ENCODE peak calls at places on chromosomes 13 and 19, in nine cellular contexts. H is adrenal gland, N is prostate gland, R is uterus, L is stomach, X is transverse colon, Y is tibial nerve, E is right lobe of liver, Q is HCT116. W is an unnamed sample. For H3K4me1, the result is how much of the 10 kb centered on the place peaks cover.

GRCh38 chr19:56348289-56348877 is 33.7 kb upstream of the ZSCAN5A start:
- DNase-seq in H (no peak), N (no peak), R (no peak), L (no peak), X (no peak), Y (no peak), E (no peak), Q (peak), W (no peak)

GRCh38 chr19:13298565-13299481 is 148.6 kb downstream of the IER2 start:
- DNase-seq in H (no peak), N (no peak), R (no peak), L (no peak), X (no peak), Y (no peak), E (no peak), Q (no peak), W (no peak)

GRCh38 chr13:48000559-48001126 is 430 bp downstream of the SUCLA2 start:
- DNase-seq in H (peak), N (peak), R (no peak), L (peak), X (peak), Y (no peak), E (no peak), Q (no peak), W (peak)

GRCh38 chr13:79625517-79625916 is 144.6 kb downstream of the NDFIP2 start:
- DNase-seq in H (no peak), N (no peak), R (no peak), L (no peak), X (no peak), Y (no peak), E (no peak), Q (no peak), W (no peak)

GRCh38 chr19:43465468-43466120 is at the start of gene LYPD3:
- DNase-seq in H (peak), N (peak), R (peak), L (peak), X (peak), Y (no peak), E (no peak), Q (peak), W (peak)

GRCh38 chr13:79528356-79528755 is 47.4 kb downstream of the NDFIP2 start:
- DNase-seq in H (no peak), N (no peak), R (no peak), L (no peak), X (no peak), Y (no peak), E (no peak), Q (no peak), W (no peak)

GRCh38 chr13:47036291-47037008 is 139.6 kb upstream of the HTR2A start:
- DNase-seq in H (no peak), N (no peak), R (no peak), L (no peak), X (no peak), Y (no peak), E (no peak), Q (no peak), W (no peak)

GRCh38 chr13:32330438-32330837 is 15.1 kb downstream of the BRCA2 start:
- DNase-seq in H (no peak), N (no peak), R (no peak), L (no peak), X (no peak), Y (no peak), E (no peak), Q (no peak), W (no peak)

GRCh38 chr19:43438291-43439162 is 23.8 kb downstream of the TEX101 start:
- DNase-seq in H (peak), N (no peak), R (peak), L (peak), X (peak), Y (no peak), E (no peak), Q (no peak), W (no peak)

GRCh38 chr13:22194106-22194810 is 523.4 kb downstream of the FGF9 start:
- DNase-seq in H (peak), N (no peak), R (no peak), L (no peak), X (no peak), Y (no peak), E (no peak), Q (no peak), W (no peak)

GRCh38 chr13:63024458-63024857 is 1608.8 kb upstream of the PCDH20 start:
- DNase-seq in H (no peak), N (no peak), R (no peak), L (no peak), X (no peak), Y (no peak), E (no peak), Q (no peak), W (no peak)

GRCh38 chr19:48506138-48506733 is 5.4 kb downstream of the LMTK3 start:
- DNase-seq in H (peak), N (no peak), R (no peak), L (no peak), X (no peak), Y (no peak), E (no peak), Q (no peak), W (no peak)

GRCh38 chr13:43074824-43075510 is 51.6 kb downstream of the DNAJC15 start:
- DNase-seq in H (no peak), N (no peak), R (no peak), L (no peak), X (no peak), Y (no peak), E (no peak), Q (no peak), W (no peak)

GRCh38 chr19:12140545-12141404 is 625 bp upstream of the ZNF20 start:
- DNase-seq in H (peak), N (peak), R (peak), L (peak), X (peak), Y (peak), E (peak), Q (peak), W (peak)

GRCh38 chr13:47564041-47564440 is 437.0 kb downstream of the SUCLA2 start:
- DNase-seq in H (no peak), N (no peak), R (no peak), L (no peak), X (no peak), Y (no peak), E (no peak), Q (no peak), W (no peak)

GRCh38 chr13:25688524-25688923 is 316.8 kb downstream of the ATP8A2 start:
- DNase-seq in H (no peak), N (no peak), R (no peak), L (no peak), X (no peak), Y (no peak), E (no peak), Q (no peak), W (no peak)

GRCh38 chr19:4676955-4677731 is 7.0 kb upstream of the MYDGF start:
- DNase-seq in H (peak), N (no peak), R (no peak), L (peak), X (peak), Y (no peak), E (no peak), Q (peak), W (no peak)

GRCh38 chr13:99380402-99380801 is 73.2 kb upstream of the GPR183 start:
- DNase-seq in H (no peak), N (no peak), R (no peak), L (no peak), X (no peak), Y (no peak), E (no peak), Q (no peak), W (no peak)

GRCh38 chr19:40284501-40285352 is at the start of gene AKT2:
- DNase-seq in H (peak), N (peak), R (peak), L (no peak), X (no peak), Y (peak), E (no peak), Q (no peak), W (peak)

GRCh38 chr19:39679791-39680168 is 24.1 kb downstream of the LGALS16 start:
- DNase-seq in H (no peak), N (no peak), R (no peak), L (no peak), X (no peak), Y (no peak), E (no peak), Q (no peak), W (no peak)

GRCh38 chr19:21848706-21849105 is 12.7 kb upstream of the ZNF43 start:
- DNase-seq in H (no peak), N (no peak), R (no peak), L (no peak), X (no peak), Y (no peak), E (no peak), Q (no peak), W (no peak)

GRCh38 chr13:71525004-71525403 is 342.0 kb downstream of the DACH1 start:
- DNase-seq in H (no peak), N (no peak), R (no peak), L (no peak), X (no peak), Y (no peak), E (no peak), Q (no peak), W (no peak)

GRCh38 chr13:111638233-111638632 is 317.8 kb downstream of the TEX29 start:
- DNase-seq in H (no peak), N (no peak), R (no peak), L (no peak), X (no peak), Y (no peak), E (no peak), Q (no peak), W (no peak)

GRCh38 chr13:42893346-42893745 is 98.7 kb downstream of the EPSTI1 start:
- DNase-seq in H (peak), N (no peak), R (peak), L (no peak), X (no peak), Y (no peak), E (no peak), Q (no peak), W (no peak)

GRCh38 chr19:480016-480855 is 16.1 kb upstream of the MADCAM1 start:
- DNase-seq in H (peak), N (peak), R (peak), L (peak), X (peak), Y (peak), E (peak), Q (no peak), W (peak)

GRCh38 chr13:114099191-114099590 is 33.2 kb downstream of the RASA3 start:
- DNase-seq in H (peak), N (peak), R (peak), L (no peak), X (peak), Y (peak), E (peak), Q (peak), W (no peak)

GRCh38 chr19:42284641-42285341 is 15.7 kb downstream of the CIC start:
- DNase-seq in H (no peak), N (no peak), R (peak), L (no peak), X (no peak), Y (no peak), E (peak), Q (no peak), W (no peak)

GRCh38 chr13:40087021-40088002 is 431.9 kb downstream of the COG6 start:
- DNase-seq in H (no peak), N (no peak), R (no peak), L (no peak), X (no peak), Y (no peak), E (no peak), Q (no peak), W (no peak)

GRCh38 chr13:113621046-113621445 is 36.5 kb downstream of the TFDP1 start:
- DNase-seq in H (no peak), N (no peak), R (no peak), L (no peak), X (no peak), Y (no peak), E (peak), Q (no peak), W (peak)

GRCh38 chr19:33296473-33297060 is 5.8 kb downstream of the CEBPA start:
- DNase-seq in H (no peak), N (no peak), R (peak), L (no peak), X (no peak), Y (no peak), E (peak), Q (no peak), W (no peak)

GRCh38 chr19:48862827-48863226 is 5.6 kb downstream of the PLEKHA4 start:
- DNase-seq in H (no peak), N (no peak), R (no peak), L (no peak), X (no peak), Y (no peak), E (no peak), Q (no peak), W (no peak)

GRCh38 chr13:99159331-99160061 is 41.2 kb upstream of the UBAC2 start:
- DNase-seq in H (no peak), N (no peak), R (no peak), L (no peak), X (no peak), Y (no peak), E (no peak), Q (no peak), W (no peak)

GRCh38 chr19:55391191-55391670 is 5.5 kb downstream of the RPL28 start:
- DNase-seq in H (no peak), N (no peak), R (no peak), L (no peak), X (no peak), Y (no peak), E (no peak), Q (no peak), W (no peak)

GRCh38 chr13:19817510-19818158 is 34.9 kb upstream of the PSPC1 start:
- DNase-seq in H (no peak), N (no peak), R (no peak), L (no peak), X (no peak), Y (no peak), E (no peak), Q (no peak), W (no peak)

GRCh38 chr13:105513448-105513847 is 1022.0 kb downstream of the EFNB2 start:
- DNase-seq in H (no peak), N (no peak), R (no peak), L (no peak), X (no peak), Y (no peak), E (no peak), Q (no peak), W (no peak)

GRCh38 chr13:110377178-110378175 is 70.4 kb downstream of the COL4A2 start:
- DNase-seq in H (no peak), N (no peak), R (peak), L (no peak), X (no peak), Y (no peak), E (no peak), Q (no peak), W (no peak)

GRCh38 chr19:41940443-41941409 is 12.5 kb upstream of the ERFL start:
- DNase-seq in H (no peak), N (no peak), R (no peak), L (no peak), X (no peak), Y (no peak), E (no peak), Q (no peak), W (no peak)

GRCh38 chr19:17470204-17470841 is at the start of gene SLC27A1:
- DNase-seq in H (peak), N (peak), R (peak), L (peak), X (peak), Y (peak), E (peak), Q (peak), W (peak)
- H3K4me1 ChIP-seq in H (under half), N (under half), R (under half), L (half or more), X (under half), Y (under half), E (under half), Q (half or more), W (under half)

DNA sequence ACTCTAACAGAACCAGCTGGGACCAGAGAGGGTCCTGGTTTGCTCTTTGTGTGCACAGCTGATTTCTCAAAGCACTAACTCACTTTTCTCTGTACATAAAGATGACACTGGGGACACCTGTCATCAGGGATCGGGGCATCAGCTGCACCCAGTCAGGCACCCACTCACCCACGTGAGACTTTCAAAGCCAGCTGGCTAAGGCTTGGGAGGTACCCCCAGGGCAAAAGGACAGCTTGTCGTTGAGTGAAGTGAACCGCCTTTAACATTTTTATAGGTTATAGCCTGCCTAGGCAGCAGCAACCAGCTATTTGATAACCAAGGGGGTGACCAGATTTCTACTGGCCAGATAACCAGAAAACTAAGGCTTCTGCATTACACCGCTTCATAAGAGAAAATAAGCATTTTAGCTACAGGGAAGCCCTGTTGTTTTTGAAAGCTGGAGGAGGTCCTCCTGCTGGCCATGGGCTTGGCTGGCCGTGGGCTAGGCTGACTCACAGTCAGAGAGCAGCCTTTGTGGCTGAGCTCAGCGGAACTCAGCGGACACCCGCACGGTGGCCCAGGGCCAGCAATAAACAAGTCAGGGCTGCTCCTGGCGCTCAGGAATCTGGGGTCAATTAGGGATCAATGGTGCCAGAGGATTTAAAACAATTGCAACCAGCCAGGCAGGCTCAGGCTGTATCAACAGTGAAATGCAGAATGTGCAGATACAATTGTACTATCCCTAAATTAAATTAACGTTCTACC is 57.1 kb downstream of the ALOX5AP start:
- DNase-seq in H (peak), N (peak), R (peak), L (peak), X (peak), Y (peak), E (peak), Q (peak), W (peak)
- H3K4me3 ChIP-seq in H (no peak), N (no peak), R (no peak), L (no peak), X (no peak), Y (no peak), E (no peak), Q (no peak), W (no peak)

GRCh38 chr19:49915271-49915670 is 13.7 kb upstream of the ATF5 start:
- DNase-seq in H (no peak), N (no peak), R (no peak), L (no peak), X (no peak), Y (no peak), E (no peak), Q (no peak), W (no peak)

GRCh38 chr19:49920624-49921363 is 8.2 kb upstream of the ATF5 start:
- DNase-seq in H (no peak), N (no peak), R (no peak), L (no peak), X (peak), Y (no peak), E (no peak), Q (no peak), W (no peak)

GRCh38 chr19:49913720-49914119 is 15.3 kb upstream of the ATF5 start:
- DNase-seq in H (no peak), N (no peak), R (no peak), L (no peak), X (no peak), Y (no peak), E (no peak), Q (no peak), W (no peak)

GRCh38 chr19:49918089-49918488 is 10.9 kb upstream of the ATF5 start:
- DNase-seq in H (no peak), N (no peak), R (no peak), L (no peak), X (no peak), Y (no peak), E (no peak), Q (no peak), W (no peak)

GRCh38 chr19:49916839-49917733 is 11.9 kb upstream of the ATF5 start:
- DNase-seq in H (no peak), N (peak), R (no peak), L (no peak), X (no peak), Y (no peak), E (peak), Q (no peak), W (no peak)
- TF ChIP-seq POLR2A in H (no peak), N (no peak), R (no peak), L (no peak), X (no peak), Y (no peak), E (peak), Q (no peak), W (no peak)

GRCh38 chr13:41611385-41611784 is 154.0 kb downstream of the RGCC start:
- DNase-seq in H (no peak), N (no peak), R (no peak), L (no peak), X (no peak), Y (no peak), E (no peak), Q (no peak), W (no peak)
- H3K4me1 ChIP-seq in H (under half), N (under half), R (under half), L (under half), X (under half), Y (under half), E (under half), Q (under half), W (under half)